ENCODE peak calls at places on chromosome 12, in nine cellular contexts. One of them, this sample, is unnamed.

GRCh38 chr12:62909340-62909739 is 25.6 kb downstream of the PPM1H start:
- DNase-seq in EH: no peak
- DNase-seq in stimulated activated CD4-positive, alpha-beta T cell treated with anti-CD3 and anti-CD28 coated beads, Interleukin-1b, Interleukin-23, amount 100 ng/mL, for 24 hours: no peak
- DNase-seq in suprapubic skin: no peak
- DNase-seq in progenitor cell of endocrine pancreas: no peak
- DNase-seq in RWPE1: no peak
- DNase-seq in aorta: no peak
- DNase-seq in GM04503: no peak
- DNase-seq in WERI-Rb-1: no peak
- DNase-seq in this sample: no peak

GRCh38 chr12:94092516-94093241 is 55.7 kb upstream of the PLXNC1 start:
- DNase-seq in GM04503: no peak
- DNase-seq in suprapubic skin: no peak
- DNase-seq in stimulated activated CD4-positive, alpha-beta T cell treated with anti-CD3 and anti-CD28 coated beads, Interleukin-1b, Interleukin-23, amount 100 ng/mL, for 24 hours: no peak
- DNase-seq in progenitor cell of endocrine pancreas: no peak
- DNase-seq in WERI-Rb-1: no peak
- DNase-seq in aorta: peak
- DNase-seq in EH: peak
- DNase-seq in RWPE1: peak
- DNase-seq in this sample: no peak

GRCh38 chr12:71639341-71639760 is 24.3 kb downstream of the ZFC3H1 start:
- DNase-seq in aorta: no peak
- DNase-seq in RWPE1: no peak
- DNase-seq in suprapubic skin: no peak
- DNase-seq in progenitor cell of endocrine pancreas: no peak
- DNase-seq in WERI-Rb-1: peak
- DNase-seq in EH: peak
- DNase-seq in GM04503: no peak
- DNase-seq in stimulated activated CD4-positive, alpha-beta T cell treated with anti-CD3 and anti-CD28 coated beads, Interleukin-1b, Interleukin-23, amount 100 ng/mL, for 24 hours: no peak
- DNase-seq in this sample: no peak

GRCh38 chr12:61452076-61452475 is 808.1 kb upstream of the USP15 start:
- DNase-seq in EH: no peak
- DNase-seq in progenitor cell of endocrine pancreas: no peak
- DNase-seq in suprapubic skin: no peak
- DNase-seq in stimulated activated CD4-positive, alpha-beta T cell treated with anti-CD3 and anti-CD28 coated beads, Interleukin-1b, Interleukin-23, amount 100 ng/mL, for 24 hours: no peak
- DNase-seq in WERI-Rb-1: no peak
- DNase-seq in RWPE1: peak
- DNase-seq in aorta: no peak
- DNase-seq in GM04503: no peak
- DNase-seq in this sample: no peak

GRCh38 chr12:28899951-28900350 is 249.1 kb upstream of the FAR2 start:
- DNase-seq in aorta: no peak
- DNase-seq in stimulated activated CD4-positive, alpha-beta T cell treated with anti-CD3 and anti-CD28 coated beads, Interleukin-1b, Interleukin-23, amount 100 ng/mL, for 24 hours: no peak
- DNase-seq in GM04503: peak
- DNase-seq in WERI-Rb-1: no peak
- DNase-seq in EH: peak
- DNase-seq in progenitor cell of endocrine pancreas: no peak
- DNase-seq in RWPE1: peak
- DNase-seq in suprapubic skin: no peak
- DNase-seq in this sample: peak

GRCh38 chr12:132256646-132257045 is 72.7 kb downstream of the GALNT9 start:
- DNase-seq in stimulated activated CD4-positive, alpha-beta T cell treated with anti-CD3 and anti-CD28 coated beads, Interleukin-1b, Interleukin-23, amount 100 ng/mL, for 24 hours: no peak
- DNase-seq in progenitor cell of endocrine pancreas: no peak
- DNase-seq in RWPE1: no peak
- DNase-seq in suprapubic skin: no peak
- DNase-seq in WERI-Rb-1: no peak
- DNase-seq in GM04503: no peak
- DNase-seq in aorta: peak
- DNase-seq in EH: no peak
- DNase-seq in this sample: no peak

GRCh38 chr12:22860926-22861325 is 236.0 kb downstream of the ETNK1 start:
- DNase-seq in aorta: no peak
- DNase-seq in progenitor cell of endocrine pancreas: no peak
- DNase-seq in RWPE1: no peak
- DNase-seq in WERI-Rb-1: peak
- DNase-seq in EH: no peak
- DNase-seq in stimulated activated CD4-positive, alpha-beta T cell treated with anti-CD3 and anti-CD28 coated beads, Interleukin-1b, Interleukin-23, amount 100 ng/mL, for 24 hours: no peak
- DNase-seq in suprapubic skin: no peak
- DNase-seq in GM04503: no peak
- DNase-seq in this sample: no peak

GRCh38 chr12:108768591-108769500 is 37.5 kb upstream of the CORO1C start:
- DNase-seq in WERI-Rb-1: no peak
- DNase-seq in progenitor cell of endocrine pancreas: peak
- DNase-seq in RWPE1: peak
- DNase-seq in stimulated activated CD4-positive, alpha-beta T cell treated with anti-CD3 and anti-CD28 coated beads, Interleukin-1b, Interleukin-23, amount 100 ng/mL, for 24 hours: peak
- DNase-seq in EH: no peak
- DNase-seq in aorta: peak
- DNase-seq in suprapubic skin: no peak
- DNase-seq in GM04503: no peak
- DNase-seq in this sample: no peak

GRCh38 chr12:52082026-52082667 is 2.6 kb downstream of the SMIM41 start:
- DNase-seq in GM04503: peak
- DNase-seq in WERI-Rb-1: no peak
- DNase-seq in stimulated activated CD4-positive, alpha-beta T cell treated with anti-CD3 and anti-CD28 coated beads, Interleukin-1b, Interleukin-23, amount 100 ng/mL, for 24 hours: no peak
- DNase-seq in RWPE1: no peak
- DNase-seq in suprapubic skin: no peak
- DNase-seq in EH: peak
- DNase-seq in aorta: peak
- DNase-seq in progenitor cell of endocrine pancreas: no peak
- DNase-seq in this sample: no peak

GRCh38 chr12:103387385-103387784 is 108.4 kb downstream of the C12orf42 start:
- DNase-seq in aorta: no peak
- DNase-seq in WERI-Rb-1: no peak
- DNase-seq in suprapubic skin: no peak
- DNase-seq in stimulated activated CD4-positive, alpha-beta T cell treated with anti-CD3 and anti-CD28 coated beads, Interleukin-1b, Interleukin-23, amount 100 ng/mL, for 24 hours: no peak
- DNase-seq in progenitor cell of endocrine pancreas: no peak
- DNase-seq in GM04503: no peak
- DNase-seq in EH: no peak
- DNase-seq in RWPE1: no peak
- DNase-seq in this sample: no peak

GRCh38 chr12:43370299-43370698 is 181.7 kb downstream of the ADAMTS20 start:
- DNase-seq in suprapubic skin: no peak
- DNase-seq in aorta: no peak
- DNase-seq in WERI-Rb-1: no peak
- DNase-seq in stimulated activated CD4-positive, alpha-beta T cell treated with anti-CD3 and anti-CD28 coated beads, Interleukin-1b, Interleukin-23, amount 100 ng/mL, for 24 hours: no peak
- DNase-seq in progenitor cell of endocrine pancreas: no peak
- DNase-seq in RWPE1: peak
- DNase-seq in GM04503: no peak
- DNase-seq in EH: peak
- DNase-seq in this sample: no peak

GRCh38 chr12:65300679-65301349 is 22.3 kb downstream of the MSRB3 start:
- DNase-seq in GM04503: no peak
- DNase-seq in stimulated activated CD4-positive, alpha-beta T cell treated with anti-CD3 and anti-CD28 coated beads, Interleukin-1b, Interleukin-23, amount 100 ng/mL, for 24 hours: no peak
- DNase-seq in WERI-Rb-1: peak
- DNase-seq in RWPE1: no peak
- DNase-seq in EH: peak
- DNase-seq in suprapubic skin: no peak
- DNase-seq in progenitor cell of endocrine pancreas: no peak
- DNase-seq in aorta: no peak
- DNase-seq in this sample: no peak

GRCh38 chr12:116915326-116915725 is 4.6 kb downstream of the FBXW8 start:
- DNase-seq in GM04503: no peak
- DNase-seq in stimulated activated CD4-positive, alpha-beta T cell treated with anti-CD3 and anti-CD28 coated beads, Interleukin-1b, Interleukin-23, amount 100 ng/mL, for 24 hours: no peak
- DNase-seq in WERI-Rb-1: no peak
- DNase-seq in EH: no peak
- DNase-seq in aorta: no peak
- DNase-seq in progenitor cell of endocrine pancreas: no peak
- DNase-seq in RWPE1: no peak
- DNase-seq in suprapubic skin: no peak
- DNase-seq in this sample: no peak

GRCh38 chr12:107335802-107336570 is 242.6 kb upstream of the CRY1 start:
- DNase-seq in stimulated activated CD4-positive, alpha-beta T cell treated with anti-CD3 and anti-CD28 coated beads, Interleukin-1b, Interleukin-23, amount 100 ng/mL, for 24 hours: no peak
- DNase-seq in progenitor cell of endocrine pancreas: no peak
- DNase-seq in WERI-Rb-1: no peak
- DNase-seq in GM04503: no peak
- DNase-seq in suprapubic skin: no peak
- DNase-seq in aorta: no peak
- DNase-seq in EH: no peak
- DNase-seq in RWPE1: no peak
- DNase-seq in this sample: no peak

GRCh38 chr12:115451151-115451784 is 767.3 kb upstream of the TBX3 start:
- DNase-seq in suprapubic skin: no peak
- DNase-seq in WERI-Rb-1: no peak
- DNase-seq in aorta: no peak
- DNase-seq in progenitor cell of endocrine pancreas: no peak
- DNase-seq in GM04503: no peak
- DNase-seq in EH: no peak
- DNase-seq in RWPE1: no peak
- DNase-seq in stimulated activated CD4-positive, alpha-beta T cell treated with anti-CD3 and anti-CD28 coated beads, Interleukin-1b, Interleukin-23, amount 100 ng/mL, for 24 hours: no peak
- DNase-seq in this sample: no peak

GRCh38 chr12:51590347-51591019 is 550 bp upstream of the SCN8A start:
- DNase-seq in progenitor cell of endocrine pancreas: peak
- DNase-seq in GM04503: no peak
- DNase-seq in RWPE1: peak
- DNase-seq in EH: peak
- DNase-seq in WERI-Rb-1: peak
- DNase-seq in aorta: peak
- DNase-seq in suprapubic skin: no peak
- DNase-seq in stimulated activated CD4-positive, alpha-beta T cell treated with anti-CD3 and anti-CD28 coated beads, Interleukin-1b, Interleukin-23, amount 100 ng/mL, for 24 hours: peak
- DNase-seq in this sample: no peak

GRCh38 chr12:10557766-10558165 is 52.1 kb downstream of the EIF2S3B start:
- DNase-seq in EH: no peak
- DNase-seq in WERI-Rb-1: no peak
- DNase-seq in RWPE1: peak
- DNase-seq in aorta: no peak
- DNase-seq in GM04503: no peak
- DNase-seq in progenitor cell of endocrine pancreas: no peak
- DNase-seq in stimulated activated CD4-positive, alpha-beta T cell treated with anti-CD3 and anti-CD28 coated beads, Interleukin-1b, Interleukin-23, amount 100 ng/mL, for 24 hours: no peak
- DNase-seq in suprapubic skin: no peak
- DNase-seq in this sample: no peak

GRCh38 chr12:103929051-103929908 is 930 bp upstream of the HSP90B1 start:
- DNase-seq in suprapubic skin: peak
- DNase-seq in EH: peak
- DNase-seq in WERI-Rb-1: peak
- DNase-seq in aorta: peak
- DNase-seq in RWPE1: peak
- DNase-seq in stimulated activated CD4-positive, alpha-beta T cell treated with anti-CD3 and anti-CD28 coated beads, Interleukin-1b, Interleukin-23, amount 100 ng/mL, for 24 hours: peak
- DNase-seq in GM04503: no peak
- DNase-seq in progenitor cell of endocrine pancreas: peak
- DNase-seq in this sample: peak

GRCh38 chr12:12333980-12334709 is 15.9 kb downstream of the MANSC1 start:
- DNase-seq in aorta: peak
- DNase-seq in GM04503: no peak
- DNase-seq in stimulated activated CD4-positive, alpha-beta T cell treated with anti-CD3 and anti-CD28 coated beads, Interleukin-1b, Interleukin-23, amount 100 ng/mL, for 24 hours: peak
- DNase-seq in WERI-Rb-1: peak
- DNase-seq in progenitor cell of endocrine pancreas: peak
- DNase-seq in RWPE1: no peak
- DNase-seq in EH: peak
- DNase-seq in suprapubic skin: peak
- DNase-seq in this sample: no peak

GRCh38 chr12:50084775-50085614 is at the start of gene SMARCD1:
- DNase-seq in suprapubic skin: peak
- DNase-seq in GM04503: no peak
- DNase-seq in EH: peak
- DNase-seq in progenitor cell of endocrine pancreas: peak
- DNase-seq in WERI-Rb-1: peak
- DNase-seq in aorta: peak
- DNase-seq in stimulated activated CD4-positive, alpha-beta T cell treated with anti-CD3 and anti-CD28 coated beads, Interleukin-1b, Interleukin-23, amount 100 ng/mL, for 24 hours: peak
- DNase-seq in RWPE1: peak
- DNase-seq in this sample: no peak

GRCh38 chr12:14896477-14897184 is 11.0 kb upstream of the MGP start:
- DNase-seq in stimulated activated CD4-positive, alpha-beta T cell treated with anti-CD3 and anti-CD28 coated beads, Interleukin-1b, Interleukin-23, amount 100 ng/mL, for 24 hours: no peak
- DNase-seq in EH: peak
- DNase-seq in GM04503: no peak
- DNase-seq in aorta: no peak
- DNase-seq in WERI-Rb-1: no peak
- DNase-seq in RWPE1: no peak
- DNase-seq in suprapubic skin: no peak
- DNase-seq in progenitor cell of endocrine pancreas: no peak
- DNase-seq in this sample: peak

GRCh38 chr12:121894633-121895032 is 6.0 kb downstream of the PSMD9 start:
- DNase-seq in progenitor cell of endocrine pancreas: no peak
- DNase-seq in stimulated activated CD4-positive, alpha-beta T cell treated with anti-CD3 and anti-CD28 coated beads, Interleukin-1b, Interleukin-23, amount 100 ng/mL, for 24 hours: no peak
- DNase-seq in aorta: no peak
- DNase-seq in WERI-Rb-1: peak
- DNase-seq in EH: peak
- DNase-seq in RWPE1: no peak
- DNase-seq in suprapubic skin: no peak
- DNase-seq in GM04503: no peak
- DNase-seq in this sample: no peak

GRCh38 chr12:100845095-100845494 is 50.5 kb downstream of the ANO4 start:
- DNase-seq in WERI-Rb-1: no peak
- DNase-seq in progenitor cell of endocrine pancreas: no peak
- DNase-seq in suprapubic skin: no peak
- DNase-seq in aorta: no peak
- DNase-seq in GM04503: no peak
- DNase-seq in EH: no peak
- DNase-seq in RWPE1: peak
- DNase-seq in stimulated activated CD4-positive, alpha-beta T cell treated with anti-CD3 and anti-CD28 coated beads, Interleukin-1b, Interleukin-23, amount 100 ng/mL, for 24 hours: no peak
- DNase-seq in this sample: no peak

GRCh38 chr12:108890208-108890607 is 10.3 kb downstream of the DAO start:
- DNase-seq in progenitor cell of endocrine pancreas: no peak
- DNase-seq in EH: peak
- DNase-seq in aorta: no peak
- DNase-seq in suprapubic skin: no peak
- DNase-seq in stimulated activated CD4-positive, alpha-beta T cell treated with anti-CD3 and anti-CD28 coated beads, Interleukin-1b, Interleukin-23, amount 100 ng/mL, for 24 hours: no peak
- DNase-seq in WERI-Rb-1: no peak
- DNase-seq in RWPE1: peak
- DNase-seq in GM04503: no peak
- DNase-seq in this sample: no peak

GRCh38 chr12:84701966-84702365 is 210.6 kb downstream of the SLC6A15 start:
- DNase-seq in GM04503: no peak
- DNase-seq in RWPE1: peak
- DNase-seq in WERI-Rb-1: no peak
- DNase-seq in progenitor cell of endocrine pancreas: no peak
- DNase-seq in suprapubic skin: no peak
- DNase-seq in EH: peak
- DNase-seq in stimulated activated CD4-positive, alpha-beta T cell treated with anti-CD3 and anti-CD28 coated beads, Interleukin-1b, Interleukin-23, amount 100 ng/mL, for 24 hours: no peak
- DNase-seq in aorta: no peak
- DNase-seq in this sample: no peak

GRCh38 chr12:19967486-19967885 is 400.9 kb upstream of the PDE3A start:
- DNase-seq in GM04503: peak
- DNase-seq in RWPE1: peak
- DNase-seq in stimulated activated CD4-positive, alpha-beta T cell treated with anti-CD3 and anti-CD28 coated beads, Interleukin-1b, Interleukin-23, amount 100 ng/mL, for 24 hours: no peak
- DNase-seq in suprapubic skin: no peak
- DNase-seq in EH: peak
- DNase-seq in progenitor cell of endocrine pancreas: no peak
- DNase-seq in WERI-Rb-1: no peak
- DNase-seq in aorta: no peak
- DNase-seq in this sample: peak

GRCh38 chr12:60035835-60036234 is 440.0 kb downstream of the SLC16A7 start:
- DNase-seq in RWPE1: peak
- DNase-seq in WERI-Rb-1: no peak
- DNase-seq in progenitor cell of endocrine pancreas: no peak
- DNase-seq in stimulated activated CD4-positive, alpha-beta T cell treated with anti-CD3 and anti-CD28 coated beads, Interleukin-1b, Interleukin-23, amount 100 ng/mL, for 24 hours: no peak
- DNase-seq in EH: peak
- DNase-seq in GM04503: peak
- DNase-seq in suprapubic skin: no peak
- DNase-seq in aorta: no peak
- DNase-seq in this sample: no peak

GRCh38 chr12:127024791-127025190 is 1242.2 kb upstream of the TMEM132C start:
- DNase-seq in aorta: no peak
- DNase-seq in EH: no peak
- DNase-seq in GM04503: no peak
- DNase-seq in progenitor cell of endocrine pancreas: no peak
- DNase-seq in WERI-Rb-1: no peak
- DNase-seq in suprapubic skin: no peak
- DNase-seq in RWPE1: no peak
- DNase-seq in stimulated activated CD4-positive, alpha-beta T cell treated with anti-CD3 and anti-CD28 coated beads, Interleukin-1b, Interleukin-23, amount 100 ng/mL, for 24 hours: no peak
- DNase-seq in this sample: no peak

GRCh38 chr12:12645485-12645884 is 33.8 kb downstream of the CREBL2 start:
- DNase-seq in RWPE1: peak
- DNase-seq in stimulated activated CD4-positive, alpha-beta T cell treated with anti-CD3 and anti-CD28 coated beads, Interleukin-1b, Interleukin-23, amount 100 ng/mL, for 24 hours: no peak
- DNase-seq in GM04503: no peak
- DNase-seq in progenitor cell of endocrine pancreas: no peak
- DNase-seq in suprapubic skin: no peak
- DNase-seq in aorta: no peak
- DNase-seq in WERI-Rb-1: no peak
- DNase-seq in EH: peak
- DNase-seq in this sample: no peak

GRCh38 chr12:88575361-88575959 is 4.8 kb downstream of the KITLG start:
- DNase-seq in progenitor cell of endocrine pancreas: no peak
- DNase-seq in aorta: no peak
- DNase-seq in GM04503: no peak
- DNase-seq in EH: no peak
- DNase-seq in RWPE1: no peak
- DNase-seq in stimulated activated CD4-positive, alpha-beta T cell treated with anti-CD3 and anti-CD28 coated beads, Interleukin-1b, Interleukin-23, amount 100 ng/mL, for 24 hours: no peak
- DNase-seq in suprapubic skin: no peak
- DNase-seq in WERI-Rb-1: no peak
- DNase-seq in this sample: no peak

GRCh38 chr12:126518596-126519200 is 1453.5 kb downstream of the AACS start:
- DNase-seq in progenitor cell of endocrine pancreas: no peak
- DNase-seq in suprapubic skin: no peak
- DNase-seq in GM04503: no peak
- DNase-seq in WERI-Rb-1: no peak
- DNase-seq in stimulated activated CD4-positive, alpha-beta T cell treated with anti-CD3 and anti-CD28 coated beads, Interleukin-1b, Interleukin-23, amount 100 ng/mL, for 24 hours: no peak
- DNase-seq in aorta: no peak
- DNase-seq in RWPE1: no peak
- DNase-seq in EH: peak
- DNase-seq in this sample: no peak

This sample was measured in AG04449.